ENCODE peak calls at places on chromosomes 11 and 22, in six cellular contexts. Y is K562, C is GM12878, V is HCT116, A is H1, G is HepG2. Z is an unnamed sample.

GRCh38 chr11:119483341-119483880 is 60.4 kb upstream of the THY1 start:
- DNase-seq in Y (no peak), A (no peak), G (no peak), V (no peak), C (no peak), Z (no peak)

GRCh38 chr11:108198833-108199232 is 23.6 kb downstream of the NPAT start:
- DNase-seq in Y (no peak), C (no peak), A (no peak), V (no peak), G (no peak), Z (no peak)

GRCh38 chr22:26461188-26461810 is 22.3 kb downstream of the HPS4 start:
- DNase-seq in G (peak; percentile 24), Y (peak; percentile 51), A (peak; percentile 53), V (peak; percentile 18), C (no peak), Z (peak; percentile 22)

GRCh38 chr11:2850366-2850765 is 35.2 kb downstream of the CDKN1C start:
- DNase-seq in A (no peak), Y (no peak), G (no peak), C (no peak), V (no peak), Z (no peak)

GRCh38 chr11:42974510-42974909 is 337.3 kb upstream of the API5 start:
- DNase-seq in G (no peak), A (peak; percentile 23), Y (no peak), V (no peak), C (no peak), Z (no peak)

GRCh38 chr11:134589155-134589554 is 177.1 kb upstream of the B3GAT1 start:
- DNase-seq in G (no peak), V (no peak), A (no peak), C (no peak), Y (no peak), Z (no peak)

GRCh38 chr22:39297490-39298193 is 21.8 kb downstream of the RPL3 start:
- DNase-seq in G (no peak), A (no peak), Y (no peak), C (no peak), V (no peak), Z (no peak)

GRCh38 chr22:21921184-21921721 is 31.4 kb downstream of the PPM1F start:
- DNase-seq in C (no peak), V (no peak), G (no peak), Y (no peak), A (no peak), Z (no peak)

GRCh38 chr11:114180301-114181055 is 115.7 kb upstream of the NNMT start:
- DNase-seq in C (no peak), G (peak; percentile 12), Y (no peak), A (no peak), V (no peak), Z (peak; percentile 41)

GRCh38 chr22:37079668-37080171 is 28.2 kb downstream of the KCTD17 start:
- DNase-seq in C (no peak), G (no peak), Y (no peak), V (no peak), A (no peak), Z (peak; percentile 48)

GRCh38 chr11:64232182-64233018 is 2.0 kb upstream of the VEGFB start:
- DNase-seq in G (no peak), C (no peak), A (no peak), V (no peak), Y (no peak), Z (no peak)

GRCh38 chr11:3106736-3107524 is 49.7 kb upstream of the CARS1 start:
- DNase-seq in A (no peak), G (no peak), C (no peak), Y (no peak), V (no peak), Z (no peak)

GRCh38 chr11:1172729-1173117 is 15.0 kb downstream of the MUC5AC start:
- DNase-seq in Y (no peak), V (no peak), C (no peak), G (no peak), A (no peak), Z (no peak)

GRCh38 chr11:103862049-103862826 is 174.2 kb upstream of the DDI1 start:
- DNase-seq in C (no peak), A (no peak), G (no peak), V (no peak), Y (no peak), Z (no peak)

GRCh38 chr11:69975822-69976221 is 102.3 kb upstream of the ANO1 start:
- DNase-seq in Y (no peak), G (no peak), V (no peak), C (no peak), A (no peak), Z (no peak)

GRCh38 chr11:69977951-69978350 is 100.2 kb upstream of the ANO1 start:
- DNase-seq in Y (no peak), A (no peak), G (no peak), C (no peak), V (no peak), Z (no peak)

GRCh38 chr11:69981119-69981770 is 96.9 kb upstream of the ANO1 start:
- DNase-seq in V (no peak), G (no peak), Y (peak; percentile 94), C (no peak), A (no peak), Z (no peak)

GRCh38 chr11:69979632-69980031 is 98.5 kb upstream of the ANO1 start:
- DNase-seq in A (no peak), Y (no peak), C (no peak), G (no peak), V (no peak), Z (no peak)

DNA sequence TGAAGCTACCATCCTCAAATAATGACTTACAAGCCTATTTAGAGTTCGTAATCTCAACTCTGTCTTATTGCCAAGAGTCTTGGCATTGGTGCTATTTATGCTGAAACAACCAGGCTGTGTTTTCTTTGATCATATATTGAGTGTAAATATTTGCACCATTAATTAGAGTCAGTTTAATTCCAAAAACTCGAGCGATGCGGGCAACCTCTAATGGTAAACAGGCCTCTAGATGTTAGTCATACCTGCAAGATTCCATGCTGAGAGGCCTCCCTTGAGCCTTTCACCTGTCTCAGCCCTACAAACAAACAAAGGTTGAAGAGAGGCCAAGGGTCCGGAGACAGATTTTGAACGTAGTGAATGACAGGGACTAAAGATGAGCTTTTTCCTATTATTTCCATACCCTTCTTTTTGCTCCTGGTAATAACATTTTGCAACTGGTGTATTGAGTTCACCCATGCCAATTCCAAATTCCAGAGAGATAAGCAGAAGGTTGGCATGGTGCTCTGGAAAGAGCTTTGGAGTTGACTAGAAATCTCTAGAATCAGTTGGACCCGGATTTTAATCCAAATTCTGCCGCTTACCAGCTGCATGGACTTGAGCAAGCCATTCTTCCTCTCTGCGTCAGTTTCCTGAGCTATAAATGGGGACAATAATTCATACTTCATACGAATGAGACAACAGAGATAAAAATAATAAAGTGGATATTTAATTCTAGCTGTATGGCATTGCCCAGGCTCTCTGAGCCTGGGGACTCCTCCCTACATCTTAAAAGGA is 99.1 kb upstream of the ANO1 start:
- DNase-seq in Y (no peak), A (no peak), G (no peak), C (no peak), V (no peak), Z (peak; percentile 39)
- TF ChIP-seq JUND in Y (no peak), A (no peak), G (no peak), C (no peak), V (no peak), Z (no peak)

DNA sequence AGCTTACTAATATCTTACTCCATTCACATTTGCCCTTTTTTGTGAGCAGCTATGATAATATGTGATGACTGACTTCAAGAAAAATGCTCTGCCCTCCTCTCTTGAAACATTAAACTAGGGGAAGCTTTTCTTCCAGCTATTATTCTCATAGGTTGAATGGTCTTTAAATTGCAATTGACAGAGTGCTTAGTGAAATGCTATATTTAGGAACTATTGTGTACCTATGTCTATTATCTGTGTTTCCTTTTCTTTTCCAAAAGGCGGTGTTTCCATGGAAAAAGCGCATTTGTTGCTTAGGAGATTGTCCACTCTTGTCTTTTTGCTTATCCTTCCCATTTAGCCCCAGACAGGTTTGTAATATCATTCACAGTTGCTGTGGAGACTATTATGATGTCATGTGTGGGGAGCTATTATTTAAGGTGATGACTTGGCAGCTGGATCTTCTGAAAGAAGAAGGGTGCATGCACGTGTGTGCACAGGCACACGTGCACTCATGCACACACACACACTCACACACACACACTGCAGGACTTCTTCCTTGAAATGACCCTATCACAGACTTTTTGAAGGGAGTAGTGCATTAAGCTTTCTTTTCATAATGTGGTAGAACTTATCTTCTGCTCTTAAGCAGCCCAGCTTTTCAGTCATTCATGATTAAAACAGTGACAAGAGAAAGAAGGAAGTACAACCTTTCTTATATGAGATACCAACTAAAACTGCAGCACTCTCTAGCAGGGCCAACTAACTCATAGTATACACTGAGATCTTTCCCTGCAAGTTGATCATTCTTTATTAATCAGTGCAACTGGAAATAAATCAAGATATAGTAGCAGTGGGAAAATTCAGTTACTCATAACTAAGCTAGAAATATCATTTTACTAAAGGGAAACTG is 340.8 kb upstream of the MTNR1B start:
- DNase-seq in A (no peak), V (no peak), G (no peak), C (no peak), Y (no peak), Z (no peak)
- TF ChIP-seq JUND in A (no peak), V (no peak), G (no peak), C (no peak), Y (no peak), Z (no peak)

DNA sequence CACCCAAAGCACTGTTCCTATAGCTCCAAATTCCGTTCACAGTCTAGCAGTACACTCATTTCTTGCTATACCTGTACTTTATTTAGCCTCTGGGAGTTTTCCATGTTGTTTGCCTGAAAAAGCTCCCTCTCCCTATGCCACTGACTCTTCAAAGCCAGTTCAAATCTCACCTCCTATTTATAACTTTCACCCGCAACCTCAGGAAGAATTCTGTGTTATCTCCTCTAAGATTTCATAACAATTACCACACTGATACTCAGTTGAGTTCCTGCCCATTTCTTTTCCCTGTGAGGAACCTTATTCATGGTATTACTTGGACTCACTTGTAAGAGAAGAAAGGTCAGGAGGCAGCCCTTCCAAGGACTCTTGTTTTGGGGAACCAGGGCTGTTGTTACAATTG is 25.2 kb downstream of the GDPD4 start:
- DNase-seq in C (no peak), A (no peak), Y (no peak), V (no peak), G (no peak), Z (no peak)
- TF ChIP-seq JUND in C (no peak), A (no peak), Y (no peak), V (no peak), G (no peak), Z (no peak)

GRCh38 chr11:91927448-91927847 is 297.2 kb upstream of the FAT3 start:
- DNase-seq in C (no peak), A (no peak), G (no peak), V (no peak), Y (no peak), Z (no peak)
- TF ChIP-seq JUND in C (no peak), A (no peak), G (no peak), V (no peak), Y (no peak), Z (no peak)